ENCODE peak calls at places on chromosomes 1 and 21, in seven cellular contexts. T, S, G, C, E, O and U are unnamed samples.

GRCh38 chr1:225670356-225670755 is 17.4 kb upstream of the ENAH start:
- DNase-seq in T (no peak), S (no peak), G (no peak), C (no peak), E (no peak), O (no peak), U (no peak)

GRCh38 chr1:246632584-246633168 is 66.4 kb downstream of the CNST start:
- DNase-seq in T (no peak), S (no peak), G (no peak), C (no peak), E (no peak), O (no peak), U (no peak)

GRCh38 chr1:172778461-172779455 is 119.9 kb downstream of the FASLG start:
- DNase-seq in T (no peak), S (no peak), G (no peak), C (no peak), E (no peak), O (no peak), U (no peak)

GRCh38 chr1:89519779-89520358 is 4.8 kb upstream of the LRRC8B start:
- DNase-seq in T (no peak), S (peak; percentile 9), G (peak; percentile 26), C (no peak), E (peak; percentile 40), O (no peak), U (peak; percentile 15)

GRCh38 chr1:6083385-6083784 is 37.7 kb downstream of the KCNAB2 start:
- DNase-seq in T (no peak), S (no peak), G (no peak), C (no peak), E (no peak), O (no peak), U (no peak)

GRCh38 chr21:24658926-24659325 is 948.4 kb downstream of the MRPL39 start:
- DNase-seq in T (no peak), S (no peak), G (no peak), C (no peak), E (no peak), O (no peak), U (no peak)

GRCh38 chr1:20429296-20429695 is 56.7 kb downstream of the CAMK2N1 start:
- DNase-seq in T (no peak), S (no peak), G (no peak), C (no peak), E (no peak), O (no peak), U (no peak)

GRCh38 chr1:2352341-2353214 is 38.8 kb downstream of the MORN1 start:
- DNase-seq in T (no peak), S (no peak), G (peak; percentile 9), C (no peak), E (no peak), O (no peak), U (no peak)

GRCh38 chr1:12159826-12160225 is 7.0 kb upstream of the TNFRSF1B start:
- DNase-seq in T (no peak), S (no peak), G (no peak), C (no peak), E (no peak), O (no peak), U (no peak)

GRCh38 chr1:34057347-34057746 is 107.7 kb downstream of the CSMD2 start:
- DNase-seq in T (no peak), S (no peak), G (no peak), C (no peak), E (no peak), O (no peak), U (no peak)